ENCODE peak calls at places on chromosomes 1 and 21, in seven cellular contexts. Z is tibial nerve; F is ovary; P is activated naive CD4-positive, alpha-beta T cell; K is hepatocyte; T is CD8-positive, alpha-beta T cell; X is pons. M is an unnamed sample.
A peak's percentile ranks its signal among the peaks of the same experiment; 100 is the strongest.

GRCh38 chr1:3746389-3746783 is 5.9 kb upstream of the CCDC27 start:
- DNase-seq in Z (no peak), F (no peak), P (no peak), K (no peak), T (no peak), X (no peak), M (no peak)

GRCh38 chr1:22685675-22686074 is 25.0 kb upstream of the EPHB2 start:
- DNase-seq in Z (no peak), F (no peak), P (no peak), K (no peak), T (no peak), X (no peak), M (no peak)

GRCh38 chr21:35696644-35697043 is 363.7 kb downstream of the SETD4 start:
- DNase-seq in Z (no peak), F (no peak), P (no peak), K (no peak), T (no peak), X (peak; percentile 24), M (no peak)

GRCh38 chr1:197200468-197200899 is 54.0 kb upstream of the ASPM start:
- DNase-seq in Z (no peak), F (no peak), P (peak; percentile 20), K (peak; percentile 23), T (no peak), X (no peak), M (peak; percentile 64)

GRCh38 chr1:33314371-33314893 is 6.5 kb downstream of the A3GALT2 start:
- DNase-seq in Z (no peak), F (no peak), P (no peak), K (no peak), T (no peak), X (no peak), M (no peak)

GRCh38 chr1:179228783-179229213 is 679 bp downstream of the ABL2 start:
- DNase-seq in Z (no peak), F (peak; percentile 41), P (no peak), K (peak; percentile 69), T (no peak), X (peak; percentile 36), M (peak; percentile 55)

GRCh38 chr1:206705187-206705586 is 20.5 kb downstream of the MAPKAPK2 start:
- DNase-seq in Z (no peak), F (no peak), P (no peak), K (peak; percentile 52), T (no peak), X (peak; percentile 64), M (peak; percentile 85)

GRCh38 chr1:169782596-169782995 is 12.1 kb downstream of the METTL18 start:
- DNase-seq in Z (no peak), F (no peak), P (no peak), K (no peak), T (no peak), X (no peak), M (no peak)

GRCh38 chr1:214558002-214558770 is 6.8 kb upstream of the PTPN14 start:
- DNase-seq in Z (no peak), F (no peak), P (no peak), K (no peak), T (no peak), X (no peak), M (no peak)

GRCh38 chr1:47705517-47706130 is 267.8 kb downstream of the FOXD2 start:
- DNase-seq in Z (no peak), F (no peak), P (no peak), K (no peak), T (no peak), X (no peak), M (no peak)

GRCh38 chr1:48223372-48224081 is 1.0 kb downstream of the SLC5A9 start:
- DNase-seq in Z (no peak), F (no peak), P (no peak), K (peak; percentile 37), T (no peak), X (no peak), M (peak; percentile 46)

GRCh38 chr1:109395602-109396512 is 1.9 kb downstream of the SORT1 start:
- DNase-seq in Z (no peak), F (no peak), P (no peak), K (no peak), T (no peak), X (peak; percentile 76), M (no peak)

GRCh38 chr1:203202431-203203245 is 16.1 kb upstream of the CHI3L1 start:
- DNase-seq in Z (no peak), F (no peak), P (no peak), K (peak; percentile 77), T (no peak), X (no peak), M (no peak)

GRCh38 chr21:35223480-35224156 is 174.5 kb upstream of the RUNX1 start:
- DNase-seq in Z (no peak), F (no peak), P (no peak), K (no peak), T (no peak), X (no peak), M (no peak)

GRCh38 chr1:3036646-3037280 is 15.5 kb downstream of the ACTRT2 start:
- DNase-seq in Z (no peak), F (no peak), P (no peak), K (no peak), T (no peak), X (no peak), M (no peak)

GRCh38 chr1:16462773-16463330 is 22.3 kb downstream of the NECAP2 start:
- DNase-seq in Z (no peak), F (no peak), P (no peak), K (no peak), T (no peak), X (no peak), M (no peak)

GRCh38 chr1:82565546-82565945 is 764.8 kb downstream of the ADGRL2 start:
- DNase-seq in Z (no peak), F (no peak), P (no peak), K (no peak), T (no peak), X (peak; percentile 24), M (no peak)

GRCh38 chr1:63626222-63626621 is 33.0 kb downstream of the PGM1 start:
- DNase-seq in Z (no peak), F (no peak), P (no peak), K (no peak), T (no peak), X (no peak), M (no peak)

GRCh38 chr1:86705633-86705985 is 1.2 kb downstream of the SH3GLB1 start:
- DNase-seq in Z (no peak), F (no peak), P (no peak), K (no peak), T (no peak), X (no peak), M (no peak)

GRCh38 chr1:119347858-119348257 is 20.7 kb upstream of the HAO2 start:
- DNase-seq in Z (no peak), F (no peak), P (no peak), K (no peak), T (no peak), X (no peak), M (no peak)

GRCh38 chr1:68384872-68385390 is 64.8 kb downstream of the RPE65 start:
- DNase-seq in Z (no peak), F (no peak), P (no peak), K (no peak), T (no peak), X (no peak), M (no peak)

GRCh38 chr1:231969078-231969477 is 342.5 kb downstream of the DISC1 start:
- DNase-seq in Z (no peak), F (no peak), P (no peak), K (no peak), T (no peak), X (no peak), M (no peak)

GRCh38 chr1:84944767-84945486 is 51.9 kb upstream of the LPAR3 start:
- DNase-seq in Z (peak; percentile 20), F (peak; percentile 56), P (peak; percentile 40), K (peak; percentile 93), T (peak; percentile 62), X (peak; percentile 98), M (peak; percentile 86)